ENCODE peak calls at places on chromosomes 12 and 14, in five cellular contexts. One of them, this sample, is unnamed. For H3K4me1, the result is how much of the 10 kb centered on the place peaks cover.

GRCh38 chr14:56371737-56372136 is 207.9 kb upstream of the TMEM260 start:
- DNase-seq in transverse colon: no peak
- DNase-seq in heart left ventricle: no peak
- DNase-seq in uterus: no peak
- DNase-seq in IMR-90: no peak
- DNase-seq in this sample: no peak

GRCh38 chr14:85471744-85472143 is 58.2 kb upstream of the FLRT2 start:
- DNase-seq in transverse colon: no peak
- DNase-seq in heart left ventricle: peak
- DNase-seq in uterus: no peak
- DNase-seq in IMR-90: peak
- DNase-seq in this sample: no peak

GRCh38 chr12:3684449-3685051 is 68.4 kb downstream of the CRACR2A start:
- DNase-seq in transverse colon: no peak
- DNase-seq in heart left ventricle: peak
- DNase-seq in uterus: no peak
- DNase-seq in IMR-90: no peak
- DNase-seq in this sample: no peak

GRCh38 chr14:42533476-42533875 is 926.8 kb downstream of the LRFN5 start:
- DNase-seq in transverse colon: no peak
- DNase-seq in heart left ventricle: no peak
- DNase-seq in uterus: no peak
- DNase-seq in IMR-90: no peak
- DNase-seq in this sample: no peak

GRCh38 chr14:106843951-106844483 is 1317.6 kb downstream of the TMEM121 start:
- DNase-seq in transverse colon: peak
- DNase-seq in heart left ventricle: no peak
- DNase-seq in uterus: no peak
- DNase-seq in IMR-90: no peak
- DNase-seq in this sample: no peak

GRCh38 chr12:7289743-7290142 is 14.1 kb upstream of the ACSM4 start:
- DNase-seq in transverse colon: no peak
- DNase-seq in heart left ventricle: no peak
- DNase-seq in uterus: no peak
- DNase-seq in IMR-90: no peak
- DNase-seq in this sample: no peak

GRCh38 chr12:120101617-120102016 is 14.9 kb downstream of the RAB35 start:
- DNase-seq in transverse colon: no peak
- DNase-seq in heart left ventricle: no peak
- DNase-seq in uterus: no peak
- DNase-seq in IMR-90: no peak
- DNase-seq in this sample: no peak

GRCh38 chr14:74860899-74861733 is 14.8 kb downstream of the PROX2 start:
- DNase-seq in transverse colon: peak
- DNase-seq in heart left ventricle: peak
- DNase-seq in uterus: peak
- DNase-seq in IMR-90: peak
- DNase-seq in this sample: peak

GRCh38 chr14:58955294-58955821 is 233.1 kb upstream of the DAAM1 start:
- DNase-seq in transverse colon: no peak
- DNase-seq in heart left ventricle: no peak
- DNase-seq in uterus: no peak
- DNase-seq in IMR-90: peak
- DNase-seq in this sample: no peak

GRCh38 chr14:49512147-49512551 is 74.0 kb downstream of the RPS29 start:
- DNase-seq in transverse colon: no peak
- DNase-seq in heart left ventricle: no peak
- DNase-seq in uterus: no peak
- DNase-seq in IMR-90: peak
- DNase-seq in this sample: no peak

DNA sequence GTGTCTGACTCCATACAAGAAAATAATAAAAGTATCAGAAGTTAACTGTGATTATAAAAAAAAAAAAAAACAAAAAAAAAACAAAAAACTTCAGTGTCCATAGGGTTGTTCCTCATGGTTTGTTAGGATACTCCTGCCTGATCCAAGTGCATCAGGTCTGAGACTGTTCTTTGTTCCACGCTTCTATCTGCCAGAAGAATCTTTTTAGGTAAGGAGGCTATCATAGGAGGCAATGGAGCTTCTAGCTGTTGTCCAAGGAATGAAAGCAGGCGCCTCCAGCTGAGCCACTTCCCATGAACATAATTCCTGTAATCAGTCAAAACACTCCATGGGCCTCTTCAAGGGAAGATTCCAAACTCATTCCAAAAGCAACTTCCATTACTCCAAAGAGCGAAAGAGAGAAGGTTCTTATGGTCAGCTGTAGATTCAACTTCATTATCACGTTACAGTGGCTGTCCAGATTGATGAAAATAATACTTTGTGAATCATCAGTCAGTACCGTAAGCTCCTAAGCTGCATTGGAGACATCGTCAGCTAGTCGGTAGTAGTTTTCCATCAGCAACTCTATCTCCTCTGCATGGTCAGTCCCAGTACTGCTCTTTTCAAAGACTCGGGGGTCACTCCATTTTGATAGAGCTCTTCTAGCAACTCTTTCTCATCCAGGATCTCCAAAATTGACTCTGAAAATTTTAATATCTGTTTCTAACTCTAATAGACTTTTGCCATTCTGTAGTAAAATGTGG is 9.7 kb downstream of the TBC1D15 start:
- DNase-seq in transverse colon: no peak
- DNase-seq in heart left ventricle: no peak
- DNase-seq in uterus: no peak
- DNase-seq in IMR-90: no peak
- DNase-seq in this sample: no peak
- H3K4me1 ChIP-seq in transverse colon: under half
- H3K4me1 ChIP-seq in heart left ventricle: under half
- H3K4me1 ChIP-seq in uterus: under half
- H3K4me1 ChIP-seq in IMR-90: under half
- H3K4me1 ChIP-seq in this sample: under half

DNA sequence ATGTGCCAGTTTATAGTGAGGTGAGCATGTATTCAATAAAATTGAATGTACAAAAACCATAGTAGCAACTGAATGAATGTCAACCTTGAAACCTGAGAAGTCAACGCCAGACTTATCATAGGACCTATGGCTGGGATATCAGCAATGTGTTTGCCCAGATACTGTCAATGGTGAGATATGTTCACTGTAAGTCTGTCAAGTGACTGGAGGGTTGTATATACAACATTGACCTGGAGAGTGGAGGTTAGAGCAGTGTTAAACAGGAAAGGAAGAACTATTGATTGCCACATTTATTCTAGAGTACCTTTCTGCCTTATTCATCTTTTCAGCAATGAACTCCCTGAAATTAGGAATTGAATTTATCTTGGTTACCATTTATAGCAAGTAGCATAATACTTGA is 486.5 kb downstream of the TMTC2 start:
- DNase-seq in transverse colon: no peak
- DNase-seq in heart left ventricle: no peak
- DNase-seq in uterus: no peak
- DNase-seq in IMR-90: no peak
- DNase-seq in this sample: no peak
- TF ChIP-seq POLR2A in transverse colon: no peak
- TF ChIP-seq POLR2A in heart left ventricle: no peak
- TF ChIP-seq POLR2A in uterus: no peak
- TF ChIP-seq POLR2A in IMR-90: no peak
- TF ChIP-seq POLR2A in this sample: no peak

DNA sequence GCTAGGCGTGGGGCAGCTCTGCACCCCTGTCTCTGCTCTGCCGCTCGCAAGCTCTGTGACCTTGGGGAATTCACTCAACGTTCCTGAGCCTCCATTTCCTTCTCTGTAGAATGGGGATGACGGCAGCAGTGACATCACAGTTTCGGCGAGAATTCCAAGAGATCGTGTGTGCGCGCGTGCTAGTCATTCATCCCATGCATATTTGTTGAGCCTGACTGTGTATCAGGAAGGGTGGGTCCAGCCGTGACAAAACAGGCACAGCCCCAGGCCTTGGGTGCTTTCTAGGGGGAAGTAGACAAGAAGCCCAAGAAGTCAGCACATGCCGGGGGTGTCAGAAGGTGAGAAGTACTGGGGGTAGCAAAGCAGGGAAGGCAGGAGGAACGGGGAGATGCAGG is 145.6 kb upstream of the NCOR2 start:
- DNase-seq in transverse colon: peak
- DNase-seq in heart left ventricle: peak
- DNase-seq in uterus: peak
- DNase-seq in IMR-90: no peak
- DNase-seq in this sample: peak
- H3K4me3 ChIP-seq in transverse colon: no peak
- H3K4me3 ChIP-seq in heart left ventricle: peak
- H3K4me3 ChIP-seq in uterus: no peak
- H3K4me3 ChIP-seq in IMR-90: no peak
- H3K4me3 ChIP-seq in this sample: no peak

GRCh38 chr14:21093018-21093417 is 5.4 kb downstream of the ZNF219 start:
- DNase-seq in transverse colon: no peak
- DNase-seq in heart left ventricle: no peak
- DNase-seq in uterus: peak
- DNase-seq in IMR-90: no peak
- DNase-seq in this sample: peak
- H3K4me1 ChIP-seq in transverse colon: under half
- H3K4me1 ChIP-seq in heart left ventricle: under half
- H3K4me1 ChIP-seq in uterus: under half
- H3K4me1 ChIP-seq in IMR-90: under half
- H3K4me1 ChIP-seq in this sample: under half

DNA sequence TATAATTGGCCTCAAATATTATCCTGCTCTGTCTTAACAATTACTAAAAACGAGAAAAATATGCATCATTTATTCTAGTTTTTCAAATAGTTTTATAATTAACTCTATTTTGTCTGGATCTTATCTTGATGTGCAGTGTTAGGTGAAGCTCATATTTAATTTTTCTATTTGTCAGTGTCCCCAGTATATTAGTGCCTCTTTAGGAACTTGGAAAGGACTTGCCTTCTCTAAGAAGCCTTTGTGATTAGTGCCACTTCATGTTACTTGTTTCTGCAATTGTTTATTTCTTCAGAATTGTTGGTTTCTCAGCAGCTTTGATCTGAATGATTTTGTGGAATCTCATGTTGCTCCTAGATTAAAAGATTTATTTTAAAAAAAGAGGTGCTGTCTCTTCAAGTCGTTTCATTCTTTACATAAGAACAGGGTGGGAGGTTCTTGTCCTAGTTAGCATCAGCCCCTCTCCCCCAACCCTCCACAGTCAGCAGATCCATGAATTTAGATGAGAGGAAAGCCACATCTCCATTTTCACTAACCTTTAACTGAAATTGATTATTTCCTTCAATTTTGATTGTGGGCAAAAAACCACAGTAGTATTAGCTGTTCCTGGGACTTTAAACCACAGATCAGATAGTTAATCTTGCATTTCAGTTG is 434.4 kb downstream of the RAD51B start:
- DNase-seq in transverse colon: no peak
- DNase-seq in heart left ventricle: no peak
- DNase-seq in uterus: no peak
- DNase-seq in IMR-90: no peak
- DNase-seq in this sample: no peak
- TF ChIP-seq POLR2A in transverse colon: no peak
- TF ChIP-seq POLR2A in heart left ventricle: no peak
- TF ChIP-seq POLR2A in uterus: no peak
- TF ChIP-seq POLR2A in IMR-90: no peak
- TF ChIP-seq POLR2A in this sample: no peak